ENCODE peak calls at places on chromosomes 7 and 10, in four cellular contexts. One of them, this sample, is unnamed.

GRCh38 chr7:107165341-107165740 is 3.5 kb upstream of the HBP1 start:
- DNase-seq in PC-3: no peak
- DNase-seq in AG04449: no peak
- DNase-seq in H9: no peak
- DNase-seq in this sample: no peak

GRCh38 chr7:64098-64521 is 128.3 kb upstream of the FAM20C start:
- DNase-seq in PC-3: peak
- DNase-seq in AG04449: no peak
- DNase-seq in H9: peak
- DNase-seq in this sample: no peak

GRCh38 chr7:105136221-105136620 is 122.2 kb downstream of the KMT2E start:
- DNase-seq in PC-3: peak
- DNase-seq in AG04449: no peak
- DNase-seq in H9: no peak
- DNase-seq in this sample: no peak

GRCh38 chr10:11598749-11599396 is 12.6 kb downstream of the USP6NL start:
- DNase-seq in PC-3: no peak
- DNase-seq in AG04449: no peak
- DNase-seq in H9: no peak
- DNase-seq in this sample: no peak

GRCh38 chr7:78702770-78703169 is 750.7 kb downstream of the MAGI2 start:
- DNase-seq in PC-3: peak
- DNase-seq in AG04449: peak
- DNase-seq in H9: no peak
- DNase-seq in this sample: no peak

GRCh38 chr7:39967420-39968161 is 17.5 kb downstream of the CDK13 start:
- DNase-seq in PC-3: no peak
- DNase-seq in AG04449: no peak
- DNase-seq in H9: no peak
- DNase-seq in this sample: no peak

GRCh38 chr7:67842571-67842970 is 845.9 kb downstream of the TYW1 start:
- DNase-seq in PC-3: no peak
- DNase-seq in AG04449: no peak
- DNase-seq in H9: no peak
- DNase-seq in this sample: no peak

GRCh38 chr7:40092152-40092551 is 42.3 kb downstream of the MPLKIP start:
- DNase-seq in PC-3: no peak
- DNase-seq in AG04449: no peak
- DNase-seq in H9: no peak
- DNase-seq in this sample: no peak

GRCh38 chr10:1346201-1346600 is 290.0 kb downstream of the WDR37 start:
- DNase-seq in PC-3: no peak
- DNase-seq in AG04449: no peak
- DNase-seq in H9: no peak
- DNase-seq in this sample: no peak

GRCh38 chr7:22153427-22154106 is 203.4 kb downstream of the RAPGEF5 start:
- DNase-seq in PC-3: no peak
- DNase-seq in AG04449: no peak
- DNase-seq in H9: no peak
- DNase-seq in this sample: no peak

GRCh38 chr10:96416643-96417042 is 57.8 kb upstream of the OPALIN start:
- DNase-seq in PC-3: peak
- DNase-seq in AG04449: no peak
- DNase-seq in H9: no peak
- DNase-seq in this sample: no peak

GRCh38 chr10:4588824-4589223 is 237.2 kb upstream of the AKR1E2 start:
- DNase-seq in PC-3: no peak
- DNase-seq in AG04449: no peak
- DNase-seq in H9: no peak
- DNase-seq in this sample: no peak

GRCh38 chr7:50832744-50833143 is 50.0 kb upstream of the GRB10 start:
- DNase-seq in PC-3: peak
- DNase-seq in AG04449: no peak
- DNase-seq in H9: no peak
- DNase-seq in this sample: no peak

GRCh38 chr7:112331495-112331894 is 118.8 kb upstream of the IFRD1 start:
- DNase-seq in PC-3: no peak
- DNase-seq in AG04449: no peak
- DNase-seq in H9: no peak
- DNase-seq in this sample: no peak

GRCh38 chr7:66769833-66770512 is 29.4 kb downstream of the RABGEF1 start:
- DNase-seq in PC-3: no peak
- DNase-seq in AG04449: no peak
- DNase-seq in H9: no peak
- DNase-seq in this sample: no peak

GRCh38 chr10:78045237-78045636 is 11.6 kb downstream of the RPS24 start:
- DNase-seq in PC-3: peak
- DNase-seq in AG04449: no peak
- DNase-seq in H9: no peak
- DNase-seq in this sample: no peak

GRCh38 chr10:7773845-7774801 is 13.7 kb downstream of the KIN start:
- DNase-seq in PC-3: peak
- DNase-seq in AG04449: no peak
- DNase-seq in H9: no peak
- DNase-seq in this sample: no peak

GRCh38 chr7:18552311-18552916 is 56.9 kb downstream of the HDAC9 start:
- DNase-seq in PC-3: peak
- DNase-seq in AG04449: no peak
- DNase-seq in H9: no peak
- DNase-seq in this sample: no peak

GRCh38 chr7:88344956-88345832 is 38.5 kb upstream of the STEAP4 start:
- DNase-seq in PC-3: peak
- DNase-seq in AG04449: no peak
- DNase-seq in H9: peak
- DNase-seq in this sample: no peak

GRCh38 chr10:115850666-115851065 is 422.3 kb downstream of the GFRA1 start:
- DNase-seq in PC-3: no peak
- DNase-seq in AG04449: no peak
- DNase-seq in H9: no peak
- DNase-seq in this sample: no peak

GRCh38 chr10:128463991-128464755 is 337.9 kb upstream of the MKI67 start:
- DNase-seq in PC-3: no peak
- DNase-seq in AG04449: peak
- DNase-seq in H9: peak
- DNase-seq in this sample: no peak

GRCh38 chr10:43259981-43260761 is 6.7 kb downstream of the RASGEF1A start:
- DNase-seq in PC-3: peak
- DNase-seq in AG04449: no peak
- DNase-seq in H9: no peak
- DNase-seq in this sample: peak

GRCh38 chr10:50358411-50358810 is 107.1 kb upstream of the ASAH2 start:
- DNase-seq in PC-3: no peak
- DNase-seq in AG04449: no peak
- DNase-seq in H9: no peak
- DNase-seq in this sample: no peak

GRCh38 chr10:103666109-103666508 is 172.6 kb downstream of the NEURL1 start:
- DNase-seq in PC-3: peak
- DNase-seq in AG04449: no peak
- DNase-seq in H9: peak
- DNase-seq in this sample: no peak

GRCh38 chr7:19670806-19671205 is 38.0 kb downstream of the POLR1F start:
- DNase-seq in PC-3: no peak
- DNase-seq in AG04449: no peak
- DNase-seq in H9: no peak
- DNase-seq in this sample: no peak

GRCh38 chr7:74290590-74290950 is 1.4 kb downstream of the CLIP2 start:
- DNase-seq in PC-3: no peak
- DNase-seq in AG04449: no peak
- DNase-seq in H9: no peak
- DNase-seq in this sample: no peak

GRCh38 chr7:43674559-43675436 is 54.5 kb downstream of the COA1 start:
- DNase-seq in PC-3: peak
- DNase-seq in AG04449: peak
- DNase-seq in H9: no peak
- DNase-seq in this sample: no peak

GRCh38 chr10:115063702-115064479 is 29.3 kb upstream of the ATRNL1 start:
- DNase-seq in PC-3: no peak
- DNase-seq in AG04449: no peak
- DNase-seq in H9: no peak
- DNase-seq in this sample: no peak

GRCh38 chr10:72273410-72274212 is at the start of gene DDIT4:
- DNase-seq in PC-3: peak
- DNase-seq in AG04449: peak
- DNase-seq in H9: peak
- DNase-seq in this sample: peak

GRCh38 chr10:104520653-104521052 is 120.4 kb upstream of the SORCS3 start:
- DNase-seq in PC-3: no peak
- DNase-seq in AG04449: no peak
- DNase-seq in H9: no peak
- DNase-seq in this sample: no peak

GRCh38 chr10:114332301-114332797 is 72.0 kb downstream of the AFAP1L2 start:
- DNase-seq in PC-3: no peak
- DNase-seq in AG04449: no peak
- DNase-seq in H9: no peak
- DNase-seq in this sample: no peak

GRCh38 chr7:2412587-2413201 is 9.3 kb downstream of the CHST12 start:
- DNase-seq in PC-3: no peak
- DNase-seq in AG04449: no peak
- DNase-seq in H9: no peak
- DNase-seq in this sample: no peak

GRCh38 chr7:84055904-84056615 is 138.5 kb downstream of the SEMA3A start:
- DNase-seq in PC-3: peak
- DNase-seq in AG04449: no peak
- DNase-seq in H9: no peak
- DNase-seq in this sample: no peak

DNA sequence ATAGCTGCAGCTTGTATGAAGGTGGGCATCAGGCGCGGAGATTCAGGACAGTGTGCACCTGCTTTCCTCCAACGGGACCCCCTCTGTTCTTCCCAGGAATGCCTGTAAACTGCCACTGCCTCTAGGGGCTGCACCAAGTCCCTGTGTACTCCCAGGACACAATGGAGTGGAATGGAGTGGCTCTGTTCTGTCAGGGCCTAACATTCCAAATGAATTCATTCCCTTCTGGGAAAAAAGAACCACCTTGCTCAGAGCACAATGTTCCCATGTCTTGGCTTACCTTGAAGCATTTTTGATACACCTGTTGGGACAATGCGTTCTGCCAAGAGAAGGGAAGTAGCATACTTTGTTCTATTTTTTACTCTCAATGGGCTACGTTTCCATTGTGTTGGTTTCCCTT is 339.4 kb downstream of the FRMD4A start:
- DNase-seq in PC-3: no peak
- DNase-seq in AG04449: no peak
- DNase-seq in H9: no peak
- DNase-seq in this sample: no peak
- TF ChIP-seq CTCF in PC-3: no peak
- TF ChIP-seq CTCF in AG04449: no peak
- TF ChIP-seq CTCF in H9: peak
- TF ChIP-seq CTCF in this sample: no peak

GRCh38 chr7:69189406-69189805 is 408.9 kb upstream of the AUTS2 start:
- DNase-seq in PC-3: no peak
- DNase-seq in AG04449: no peak
- DNase-seq in H9: no peak
- DNase-seq in this sample: no peak

GRCh38 chr7:69187824-69188335 is 410.4 kb upstream of the AUTS2 start:
- DNase-seq in PC-3: no peak
- DNase-seq in AG04449: no peak
- DNase-seq in H9: no peak
- DNase-seq in this sample: no peak

GRCh38 chr7:69190025-69190424 is 408.2 kb upstream of the AUTS2 start:
- DNase-seq in PC-3: no peak
- DNase-seq in AG04449: no peak
- DNase-seq in H9: no peak
- DNase-seq in this sample: no peak

GRCh38 chr7:69192134-69192533 is 406.1 kb upstream of the AUTS2 start:
- DNase-seq in PC-3: no peak
- DNase-seq in AG04449: no peak
- DNase-seq in H9: no peak
- DNase-seq in this sample: no peak

GRCh38 chr7:69190738-69191137 is 407.5 kb upstream of the AUTS2 start:
- DNase-seq in PC-3: no peak
- DNase-seq in AG04449: no peak
- DNase-seq in H9: no peak
- DNase-seq in this sample: no peak
- TF ChIP-seq CTCF in PC-3: no peak
- TF ChIP-seq CTCF in AG04449: no peak
- TF ChIP-seq CTCF in H9: no peak
- TF ChIP-seq CTCF in this sample: no peak

GRCh38 chr10:113051456-113051855 is 101.4 kb downstream of the TCF7L2 start:
- DNase-seq in PC-3: no peak
- DNase-seq in AG04449: no peak
- DNase-seq in H9: no peak
- DNase-seq in this sample: no peak

GRCh38 chr10:113053881-113054280 is 103.8 kb downstream of the TCF7L2 start:
- DNase-seq in PC-3: no peak
- DNase-seq in AG04449: no peak
- DNase-seq in H9: peak
- DNase-seq in this sample: no peak

GRCh38 chr10:113053091-113053490 is 103.0 kb downstream of the TCF7L2 start:
- DNase-seq in PC-3: no peak
- DNase-seq in AG04449: no peak
- DNase-seq in H9: peak
- DNase-seq in this sample: no peak

GRCh38 chr10:113049881-113050280 is 99.8 kb downstream of the TCF7L2 start:
- DNase-seq in PC-3: no peak
- DNase-seq in AG04449: no peak
- DNase-seq in H9: no peak
- DNase-seq in this sample: no peak

GRCh38 chr10:113052076-113052830 is 102.2 kb downstream of the TCF7L2 start:
- DNase-seq in PC-3: peak
- DNase-seq in AG04449: no peak
- DNase-seq in H9: no peak
- DNase-seq in this sample: no peak
- TF ChIP-seq CTCF in PC-3: peak
- TF ChIP-seq CTCF in AG04449: no peak
- TF ChIP-seq CTCF in H9: peak
- TF ChIP-seq CTCF in this sample: no peak

GRCh38 chr10:34522542-34522941 is 292.6 kb downstream of the PARD3 start:
- DNase-seq in PC-3: peak
- DNase-seq in AG04449: no peak
- DNase-seq in H9: no peak
- DNase-seq in this sample: no peak
- TF ChIP-seq CTCF in PC-3: peak
- TF ChIP-seq CTCF in AG04449: peak
- TF ChIP-seq CTCF in H9: peak
- TF ChIP-seq CTCF in this sample: no peak

DNA sequence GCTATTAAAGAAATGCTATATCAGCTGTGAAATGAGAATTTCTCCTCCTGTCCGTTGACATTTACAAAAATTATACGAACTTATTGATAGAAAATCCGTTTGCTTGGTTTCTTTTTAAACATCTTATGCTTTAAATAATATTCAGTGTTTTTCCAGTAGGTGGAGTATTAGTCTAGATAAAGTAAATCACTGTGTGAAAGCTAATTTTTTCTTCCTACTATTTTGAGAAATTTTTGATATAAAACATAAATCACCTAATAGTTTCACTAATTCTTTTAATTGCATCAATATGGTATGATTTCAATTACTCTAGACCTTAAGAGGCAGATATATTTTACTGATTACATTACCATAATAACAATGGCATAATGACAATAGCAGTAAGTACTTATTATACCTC is 335.2 kb upstream of the C7orf33 start:
- DNase-seq in PC-3: peak
- DNase-seq in AG04449: no peak
- DNase-seq in H9: no peak
- DNase-seq in this sample: no peak
- TF ChIP-seq CTCF in PC-3: peak
- TF ChIP-seq CTCF in AG04449: no peak
- TF ChIP-seq CTCF in H9: peak
- TF ChIP-seq CTCF in this sample: no peak